ENCODE peak calls at places on chromosomes 4 and X, in seven cellular contexts. Z, G, N, X, W, Q and D are unnamed samples.

GRCh38 chr4:20273793-20274192 is 22.1 kb downstream of the SLIT2 start:
- DNase-seq in Z (no peak), G (peak), N (no peak), X (no peak), W (peak), Q (no peak), D (no peak)

GRCh38 chr4:124288706-124289486 is 423.6 kb downstream of the ANKRD50 start:
- DNase-seq in Z (no peak), G (no peak), N (peak), X (no peak), W (peak), Q (no peak), D (no peak)

GRCh38 chr4:176262243-176262642 is 6.8 kb downstream of the ASB5 start:
- DNase-seq in Z (no peak), G (no peak), N (no peak), X (no peak), W (no peak), Q (no peak), D (no peak)

GRCh38 chr4:33780952-33781655 is 2463.2 kb downstream of the ARAP2 start:
- DNase-seq in Z (no peak), G (no peak), N (no peak), X (no peak), W (peak), Q (peak), D (no peak)

GRCh38 chr4:34720563-34720962 is 1523.8 kb downstream of the ARAP2 start:
- DNase-seq in Z (no peak), G (peak), N (peak), X (no peak), W (peak), Q (peak), D (peak)

GRCh38 chr4:53531695-53532224 is 59.5 kb downstream of the LNX1 start:
- DNase-seq in Z (no peak), G (no peak), N (no peak), X (no peak), W (no peak), Q (peak), D (no peak)

GRCh38 chrX:40061871-40062524 is 35.8 kb downstream of the BCOR start:
- DNase-seq in Z (no peak), G (no peak), N (no peak), X (no peak), W (no peak), Q (no peak), D (no peak)

GRCh38 chr4:155722816-155723499 is 35.9 kb upstream of the GUCY1B1 start:
- DNase-seq in Z (no peak), G (no peak), N (peak), X (no peak), W (peak), Q (peak), D (no peak)

GRCh38 chrX:129540068-129540653 is at the start of gene OCRL:
- DNase-seq in Z (peak), G (peak), N (peak), X (peak), W (peak), Q (peak), D (peak)

GRCh38 chr4:88605744-88606143 is 13.5 kb downstream of the HERC3 start:
- DNase-seq in Z (no peak), G (no peak), N (no peak), X (no peak), W (no peak), Q (no peak), D (no peak)

GRCh38 chrX:101550825-101551767 is 749 bp downstream of the ARMCX1 start:
- DNase-seq in Z (peak), G (no peak), N (peak), X (no peak), W (peak), Q (peak), D (no peak)

GRCh38 chr4:115145393-115146160 is 32.2 kb upstream of the NDST4 start:
- DNase-seq in Z (no peak), G (peak), N (no peak), X (no peak), W (no peak), Q (no peak), D (no peak)

GRCh38 chr4:6779667-6780565 is 2.6 kb upstream of the KIAA0232 start:
- DNase-seq in Z (no peak), G (peak), N (no peak), X (peak), W (no peak), Q (peak), D (peak)

GRCh38 chr4:38160487-38161207 is 200.4 kb downstream of the PTTG2 start:
- DNase-seq in Z (no peak), G (peak), N (peak), X (peak), W (peak), Q (peak), D (peak)

GRCh38 chr4:1113311-1114009 is at the start of gene RNF212:
- DNase-seq in Z (no peak), G (peak), N (no peak), X (peak), W (no peak), Q (peak), D (no peak)

GRCh38 chr4:3465698-3466671 is 2.9 kb downstream of the DOK7 start:
- DNase-seq in Z (peak), G (no peak), N (no peak), X (no peak), W (no peak), Q (no peak), D (peak)

GRCh38 chrX:2401590-2402360 is 99.0 kb downstream of the DHRSX start:
- DNase-seq in Z (no peak), G (no peak), N (peak), X (no peak), W (no peak), Q (peak), D (peak)

GRCh38 chr4:141702472-141703182 is 66.2 kb downstream of the IL15 start:
- DNase-seq in Z (no peak), G (no peak), N (no peak), X (no peak), W (no peak), Q (no peak), D (no peak)

GRCh38 chr4:18645356-18645755 is 623.8 kb upstream of the LCORL start:
- DNase-seq in Z (no peak), G (no peak), N (no peak), X (no peak), W (no peak), Q (no peak), D (no peak)

GRCh38 chr4:3041192-3042142 is 32.9 kb downstream of the HTT-AS start:
- DNase-seq in Z (peak), G (no peak), N (no peak), X (peak), W (peak), Q (peak), D (peak)

GRCh38 chr4:114615435-114615834 is 16.8 kb downstream of the UGT8 start:
- DNase-seq in Z (no peak), G (no peak), N (no peak), X (no peak), W (no peak), Q (no peak), D (peak)

GRCh38 chr4:617644-618330 is 7.6 kb upstream of the PDE6B start:
- DNase-seq in Z (no peak), G (no peak), N (no peak), X (peak), W (no peak), Q (no peak), D (no peak)

GRCh38 chrX:153687121-153688039 is at the start of gene SLC6A8:
- DNase-seq in Z (peak), G (peak), N (peak), X (no peak), W (peak), Q (peak), D (peak)

GRCh38 chr4:18025263-18025662 is 3.7 kb upstream of the LCORL start:
- DNase-seq in Z (no peak), G (no peak), N (no peak), X (no peak), W (no peak), Q (no peak), D (no peak)

GRCh38 chr4:147863808-147864472 is 132.1 kb downstream of the ARHGAP10 start:
- DNase-seq in Z (no peak), G (no peak), N (no peak), X (no peak), W (peak), Q (no peak), D (no peak)

GRCh38 chr4:38688676-38689355 is 24.8 kb downstream of the KLF3 start:
- DNase-seq in Z (no peak), G (no peak), N (no peak), X (no peak), W (no peak), Q (no peak), D (no peak)

GRCh38 chr4:15396157-15396800 is 31.6 kb upstream of the C1QTNF7 start:
- DNase-seq in Z (no peak), G (peak), N (peak), X (peak), W (peak), Q (peak), D (peak)

GRCh38 chrX:136662976-136663375 is 15.0 kb downstream of the CD40LG start:
- DNase-seq in Z (no peak), G (no peak), N (no peak), X (no peak), W (no peak), Q (no peak), D (no peak)

GRCh38 chr4:128355301-128355700 is 67.7 kb upstream of the PGRMC2 start:
- DNase-seq in Z (no peak), G (no peak), N (peak), X (no peak), W (peak), Q (peak), D (no peak)

GRCh38 chrX:320126-320783 is 1.7 kb upstream of the GTPBP6 start:
- DNase-seq in Z (peak), G (no peak), N (no peak), X (no peak), W (no peak), Q (no peak), D (no peak)

GRCh38 chr4:57182132-57182874 is 72.1 kb upstream of the IGFBP7 start:
- DNase-seq in Z (peak), G (no peak), N (peak), X (no peak), W (no peak), Q (no peak), D (no peak)

GRCh38 chrX:3175659-3176438 is 134.6 kb downstream of the ARSF start:
- DNase-seq in Z (no peak), G (no peak), N (peak), X (no peak), W (peak), Q (peak), D (no peak)